ENCODE peak calls at places on chromosomes 1 and 21, in six cellular contexts. One of them, this sample, is unnamed.

GRCh38 chr1:90305577-90305976 is 310.7 kb downstream of the ZNF326 start:
- DNase-seq in pulmonary artery endothelial cell: no peak
- DNase-seq in fibroblast of villous mesenchyme: no peak
- DNase-seq in CD8-positive, alpha-beta memory T cell: no peak
- DNase-seq in activated T-cell treated with anti-CD3 and anti-CD28 coated beads, Interleukin-2, amount 50 U/mL, for 4 hours: no peak
- DNase-seq in HCT116: no peak
- DNase-seq in this sample: no peak

GRCh38 chr1:191757003-191757402 is 401.3 kb upstream of the RGS18 start:
- DNase-seq in activated T-cell treated with anti-CD3 and anti-CD28 coated beads, Interleukin-2, amount 50 U/mL, for 4 hours: no peak
- DNase-seq in fibroblast of villous mesenchyme: no peak
- DNase-seq in pulmonary artery endothelial cell: no peak
- DNase-seq in CD8-positive, alpha-beta memory T cell: no peak
- DNase-seq in HCT116: no peak
- DNase-seq in this sample: no peak

GRCh38 chr1:3673381-3674099 is 21.2 kb downstream of the TP73 start:
- DNase-seq in CD8-positive, alpha-beta memory T cell: no peak
- DNase-seq in activated T-cell treated with anti-CD3 and anti-CD28 coated beads, Interleukin-2, amount 50 U/mL, for 4 hours: no peak
- DNase-seq in fibroblast of villous mesenchyme: no peak
- DNase-seq in HCT116: no peak
- DNase-seq in pulmonary artery endothelial cell: no peak
- DNase-seq in this sample: no peak

GRCh38 chr1:197841828-197842573 is 60.4 kb upstream of the C1orf53 start:
- DNase-seq in fibroblast of villous mesenchyme: peak; percentile 26
- DNase-seq in CD8-positive, alpha-beta memory T cell: no peak
- DNase-seq in HCT116: no peak
- DNase-seq in activated T-cell treated with anti-CD3 and anti-CD28 coated beads, Interleukin-2, amount 50 U/mL, for 4 hours: no peak
- DNase-seq in pulmonary artery endothelial cell: no peak
- DNase-seq in this sample: no peak

GRCh38 chr1:77316966-77317365 is 35.1 kb downstream of the AK5 start:
- DNase-seq in pulmonary artery endothelial cell: no peak
- DNase-seq in CD8-positive, alpha-beta memory T cell: no peak
- DNase-seq in fibroblast of villous mesenchyme: no peak
- DNase-seq in activated T-cell treated with anti-CD3 and anti-CD28 coated beads, Interleukin-2, amount 50 U/mL, for 4 hours: no peak
- DNase-seq in HCT116: no peak
- DNase-seq in this sample: no peak

GRCh38 chr1:119903443-119903835 is 7.1 kb upstream of the ADAM30 start:
- DNase-seq in activated T-cell treated with anti-CD3 and anti-CD28 coated beads, Interleukin-2, amount 50 U/mL, for 4 hours: no peak
- DNase-seq in pulmonary artery endothelial cell: no peak
- DNase-seq in fibroblast of villous mesenchyme: no peak
- DNase-seq in HCT116: no peak
- DNase-seq in CD8-positive, alpha-beta memory T cell: no peak
- DNase-seq in this sample: no peak

GRCh38 chr1:118717893-118718292 is 270.2 kb downstream of the TBX15 start:
- DNase-seq in HCT116: no peak
- DNase-seq in fibroblast of villous mesenchyme: no peak
- DNase-seq in pulmonary artery endothelial cell: no peak
- DNase-seq in CD8-positive, alpha-beta memory T cell: no peak
- DNase-seq in activated T-cell treated with anti-CD3 and anti-CD28 coated beads, Interleukin-2, amount 50 U/mL, for 4 hours: no peak
- DNase-seq in this sample: no peak

GRCh38 chr1:192763243-192763642 is 45.6 kb upstream of the RGS2 start:
- DNase-seq in pulmonary artery endothelial cell: no peak
- DNase-seq in fibroblast of villous mesenchyme: no peak
- DNase-seq in activated T-cell treated with anti-CD3 and anti-CD28 coated beads, Interleukin-2, amount 50 U/mL, for 4 hours: no peak
- DNase-seq in HCT116: no peak
- DNase-seq in CD8-positive, alpha-beta memory T cell: no peak
- DNase-seq in this sample: no peak

GRCh38 chr1:196193891-196194559 is 414.2 kb downstream of the KCNT2 start:
- DNase-seq in CD8-positive, alpha-beta memory T cell: no peak
- DNase-seq in HCT116: no peak
- DNase-seq in activated T-cell treated with anti-CD3 and anti-CD28 coated beads, Interleukin-2, amount 50 U/mL, for 4 hours: no peak
- DNase-seq in fibroblast of villous mesenchyme: no peak
- DNase-seq in pulmonary artery endothelial cell: no peak
- DNase-seq in this sample: no peak

GRCh38 chr1:85445906-85446305 is 19.1 kb downstream of the DDAH1 start:
- DNase-seq in HCT116: no peak
- DNase-seq in fibroblast of villous mesenchyme: peak; percentile 33
- DNase-seq in pulmonary artery endothelial cell: no peak
- DNase-seq in activated T-cell treated with anti-CD3 and anti-CD28 coated beads, Interleukin-2, amount 50 U/mL, for 4 hours: no peak
- DNase-seq in CD8-positive, alpha-beta memory T cell: no peak
- DNase-seq in this sample: no peak

GRCh38 chr21:32306021-32306780 is 7.5 kb downstream of the MRAP start:
- DNase-seq in fibroblast of villous mesenchyme: no peak
- DNase-seq in pulmonary artery endothelial cell: no peak
- DNase-seq in CD8-positive, alpha-beta memory T cell: no peak
- DNase-seq in HCT116: no peak
- DNase-seq in activated T-cell treated with anti-CD3 and anti-CD28 coated beads, Interleukin-2, amount 50 U/mL, for 4 hours: no peak
- DNase-seq in this sample: no peak

GRCh38 chr1:108194051-108194450 is 6.1 kb downstream of the SLC25A24 start:
- DNase-seq in HCT116: no peak
- DNase-seq in activated T-cell treated with anti-CD3 and anti-CD28 coated beads, Interleukin-2, amount 50 U/mL, for 4 hours: no peak
- DNase-seq in fibroblast of villous mesenchyme: no peak
- DNase-seq in CD8-positive, alpha-beta memory T cell: no peak
- DNase-seq in pulmonary artery endothelial cell: no peak
- DNase-seq in this sample: no peak

GRCh38 chr1:185343306-185343705 is 26.3 kb upstream of the IVNS1ABP start:
- DNase-seq in activated T-cell treated with anti-CD3 and anti-CD28 coated beads, Interleukin-2, amount 50 U/mL, for 4 hours: no peak
- DNase-seq in HCT116: no peak
- DNase-seq in CD8-positive, alpha-beta memory T cell: no peak
- DNase-seq in pulmonary artery endothelial cell: no peak
- DNase-seq in fibroblast of villous mesenchyme: no peak
- DNase-seq in this sample: no peak

GRCh38 chr1:30707412-30708360 is 15.7 kb downstream of the MATN1 start:
- DNase-seq in CD8-positive, alpha-beta memory T cell: peak; percentile 55
- DNase-seq in activated T-cell treated with anti-CD3 and anti-CD28 coated beads, Interleukin-2, amount 50 U/mL, for 4 hours: peak; percentile 61
- DNase-seq in HCT116: peak; percentile 48
- DNase-seq in fibroblast of villous mesenchyme: peak; percentile 64
- DNase-seq in pulmonary artery endothelial cell: no peak
- DNase-seq in this sample: peak; percentile 88

GRCh38 chr1:17498214-17498613 is 41.3 kb upstream of the ARHGEF10L start:
- DNase-seq in activated T-cell treated with anti-CD3 and anti-CD28 coated beads, Interleukin-2, amount 50 U/mL, for 4 hours: no peak
- DNase-seq in HCT116: no peak
- DNase-seq in CD8-positive, alpha-beta memory T cell: no peak
- DNase-seq in fibroblast of villous mesenchyme: peak; percentile 35
- DNase-seq in pulmonary artery endothelial cell: no peak
- DNase-seq in this sample: no peak

GRCh38 chr1:203320546-203321272 is 15.4 kb downstream of the BTG2 start:
- DNase-seq in pulmonary artery endothelial cell: peak; percentile 75
- DNase-seq in fibroblast of villous mesenchyme: peak; percentile 70
- DNase-seq in HCT116: no peak
- DNase-seq in CD8-positive, alpha-beta memory T cell: peak; percentile 89
- DNase-seq in activated T-cell treated with anti-CD3 and anti-CD28 coated beads, Interleukin-2, amount 50 U/mL, for 4 hours: peak; percentile 39
- DNase-seq in this sample: peak; percentile 83

GRCh38 chr1:116159177-116159576 is 48.0 kb downstream of the MAB21L3 start:
- DNase-seq in pulmonary artery endothelial cell: no peak
- DNase-seq in fibroblast of villous mesenchyme: no peak
- DNase-seq in activated T-cell treated with anti-CD3 and anti-CD28 coated beads, Interleukin-2, amount 50 U/mL, for 4 hours: no peak
- DNase-seq in CD8-positive, alpha-beta memory T cell: no peak
- DNase-seq in HCT116: no peak
- DNase-seq in this sample: no peak

GRCh38 chr1:110872745-110873435 is at the start of gene CD53:
- DNase-seq in CD8-positive, alpha-beta memory T cell: peak; percentile 72
- DNase-seq in activated T-cell treated with anti-CD3 and anti-CD28 coated beads, Interleukin-2, amount 50 U/mL, for 4 hours: peak; percentile 27
- DNase-seq in HCT116: no peak
- DNase-seq in fibroblast of villous mesenchyme: no peak
- DNase-seq in pulmonary artery endothelial cell: no peak
- DNase-seq in this sample: no peak

GRCh38 chr1:53918343-53918742 is 24.4 kb downstream of the DIO1 start:
- DNase-seq in activated T-cell treated with anti-CD3 and anti-CD28 coated beads, Interleukin-2, amount 50 U/mL, for 4 hours: no peak
- DNase-seq in HCT116: no peak
- DNase-seq in CD8-positive, alpha-beta memory T cell: no peak
- DNase-seq in pulmonary artery endothelial cell: no peak
- DNase-seq in fibroblast of villous mesenchyme: peak; percentile 11
- DNase-seq in this sample: no peak

GRCh38 chr21:45550552-45551210 is 8.4 kb upstream of the SLC19A1 start:
- DNase-seq in CD8-positive, alpha-beta memory T cell: peak; percentile 45
- DNase-seq in fibroblast of villous mesenchyme: no peak
- DNase-seq in pulmonary artery endothelial cell: no peak
- DNase-seq in HCT116: no peak
- DNase-seq in activated T-cell treated with anti-CD3 and anti-CD28 coated beads, Interleukin-2, amount 50 U/mL, for 4 hours: no peak
- DNase-seq in this sample: peak; percentile 43

GRCh38 chr1:103106426-103107321 is 1.6 kb downstream of the COL11A1 start:
- DNase-seq in activated T-cell treated with anti-CD3 and anti-CD28 coated beads, Interleukin-2, amount 50 U/mL, for 4 hours: no peak
- DNase-seq in CD8-positive, alpha-beta memory T cell: no peak
- DNase-seq in fibroblast of villous mesenchyme: peak; percentile 40
- DNase-seq in HCT116: peak; percentile 0
- DNase-seq in pulmonary artery endothelial cell: no peak
- DNase-seq in this sample: peak; percentile 44

GRCh38 chr1:55716610-55717009 is 501.4 kb upstream of the USP24 start:
- DNase-seq in HCT116: no peak
- DNase-seq in fibroblast of villous mesenchyme: peak; percentile 90
- DNase-seq in pulmonary artery endothelial cell: no peak
- DNase-seq in CD8-positive, alpha-beta memory T cell: no peak
- DNase-seq in activated T-cell treated with anti-CD3 and anti-CD28 coated beads, Interleukin-2, amount 50 U/mL, for 4 hours: no peak
- DNase-seq in this sample: no peak

GRCh38 chr1:208562021-208562950 is 318.1 kb upstream of the PLXNA2 start:
- DNase-seq in HCT116: no peak
- DNase-seq in fibroblast of villous mesenchyme: no peak
- DNase-seq in activated T-cell treated with anti-CD3 and anti-CD28 coated beads, Interleukin-2, amount 50 U/mL, for 4 hours: no peak
- DNase-seq in CD8-positive, alpha-beta memory T cell: no peak
- DNase-seq in pulmonary artery endothelial cell: no peak
- DNase-seq in this sample: no peak

GRCh38 chr21:45306832-45307571 is 19.3 kb upstream of the POFUT2 start:
- DNase-seq in pulmonary artery endothelial cell: no peak
- DNase-seq in CD8-positive, alpha-beta memory T cell: peak; percentile 36
- DNase-seq in HCT116: no peak
- DNase-seq in activated T-cell treated with anti-CD3 and anti-CD28 coated beads, Interleukin-2, amount 50 U/mL, for 4 hours: no peak
- DNase-seq in fibroblast of villous mesenchyme: peak; percentile 96
- DNase-seq in this sample: no peak

GRCh38 chr1:55127827-55128343 is 87.3 kb downstream of the USP24 start:
- DNase-seq in fibroblast of villous mesenchyme: peak; percentile 43
- DNase-seq in CD8-positive, alpha-beta memory T cell: no peak
- DNase-seq in pulmonary artery endothelial cell: no peak
- DNase-seq in HCT116: no peak
- DNase-seq in activated T-cell treated with anti-CD3 and anti-CD28 coated beads, Interleukin-2, amount 50 U/mL, for 4 hours: no peak
- DNase-seq in this sample: no peak

GRCh38 chr1:1402081-1402900 is 3.2 kb upstream of the CCNL2 start:
- DNase-seq in activated T-cell treated with anti-CD3 and anti-CD28 coated beads, Interleukin-2, amount 50 U/mL, for 4 hours: peak; percentile 19
- DNase-seq in HCT116: peak; percentile 52
- DNase-seq in fibroblast of villous mesenchyme: peak; percentile 46
- DNase-seq in pulmonary artery endothelial cell: peak; percentile 33
- DNase-seq in CD8-positive, alpha-beta memory T cell: no peak
- DNase-seq in this sample: no peak

GRCh38 chr1:177119311-177119710 is 45.2 kb downstream of the ASTN1 start:
- DNase-seq in fibroblast of villous mesenchyme: no peak
- DNase-seq in CD8-positive, alpha-beta memory T cell: no peak
- DNase-seq in pulmonary artery endothelial cell: no peak
- DNase-seq in HCT116: no peak
- DNase-seq in activated T-cell treated with anti-CD3 and anti-CD28 coated beads, Interleukin-2, amount 50 U/mL, for 4 hours: no peak
- DNase-seq in this sample: no peak

GRCh38 chr1:33435096-33435820 is 4.4 kb upstream of the PHC2 start:
- DNase-seq in activated T-cell treated with anti-CD3 and anti-CD28 coated beads, Interleukin-2, amount 50 U/mL, for 4 hours: no peak
- DNase-seq in HCT116: no peak
- DNase-seq in CD8-positive, alpha-beta memory T cell: no peak
- DNase-seq in fibroblast of villous mesenchyme: peak; percentile 72
- DNase-seq in pulmonary artery endothelial cell: no peak
- DNase-seq in this sample: no peak

This sample was measured in ureter.